ENCODE peak calls at places on chromosomes 13 and 19, in six cellular contexts. Y is NCI-H2029, A is smooth muscle cell of the brain vasculature, G is choroid plexus epithelial cell, C is DMS 273 treated with DMSO at 0.1 percent for 48 hours, E is stomach. H is an unnamed sample.

GRCh38 chr19:6729573-6730152 is 7.7 kb downstream of the GPR108 start:
- DNase-seq in Y (no peak), A (no peak), G (no peak), C (no peak), E (no peak), H (no peak)

GRCh38 chr13:72126424-72126823 is 259.4 kb upstream of the DACH1 start:
- DNase-seq in Y (no peak), A (no peak), G (no peak), C (no peak), E (no peak), H (no peak)

GRCh38 chr19:37932985-37933953 is 26.3 kb downstream of the SIPA1L3 start:
- DNase-seq in Y (peak), A (no peak), G (peak), C (no peak), E (peak), H (no peak)

GRCh38 chr13:47281981-47282380 is 385.1 kb upstream of the HTR2A start:
- DNase-seq in Y (no peak), A (no peak), G (no peak), C (no peak), E (no peak), H (no peak)

GRCh38 chr13:24614306-24615080 is 65.7 kb upstream of the ATP12A start:
- DNase-seq in Y (no peak), A (no peak), G (no peak), C (no peak), E (no peak), H (no peak)

GRCh38 chr19:11322269-11323024 is 17.0 kb downstream of the RAB3D start:
- DNase-seq in Y (no peak), A (no peak), G (peak), C (no peak), E (no peak), H (peak)

GRCh38 chr13:101695870-101696516 is 243.5 kb downstream of the ITGBL1 start:
- DNase-seq in Y (no peak), A (no peak), G (no peak), C (no peak), E (no peak), H (no peak)

GRCh38 chr13:86006317-86006716 is 207.1 kb upstream of the SLITRK6 start:
- DNase-seq in Y (no peak), A (no peak), G (peak), C (no peak), E (no peak), H (no peak)

GRCh38 chr13:98252931-98253470 is 75.9 kb upstream of the RNF113B start:
- DNase-seq in Y (no peak), A (no peak), G (peak), C (no peak), E (no peak), H (no peak)